ENCODE peak calls at places on chromosome 7, in nine cellular contexts. U is EL; A is GM10248; K is NCI-H1436; Q is stimulated activated CD4-positive, alpha-beta T cell treated with anti-CD3 and anti-CD28 coated beads, Interleukin-2, amount 100 ng/mL, for 48 hours; Y is omental fat pad; P is ascending aorta; C is GM12892; H is T-helper 9 cell. I is an unnamed sample.

GRCh38 chr7:11373546-11374142 is 400.0 kb downstream of the PHF14 start:
- DNase-seq in U (no peak), A (no peak), K (peak; percentile 36), Q (no peak), Y (no peak), P (no peak), C (no peak), H (no peak), I (no peak)

GRCh38 chr7:1941464-1942025 is 271.5 kb downstream of the ELFN1 start:
- DNase-seq in U (no peak), A (no peak), K (no peak), Q (no peak), Y (no peak), P (no peak), C (no peak), H (no peak), I (no peak)

GRCh38 chr7:19749658-19750057 is 23.8 kb downstream of the TMEM196 start:
- DNase-seq in U (peak; percentile 7), A (no peak), K (no peak), Q (no peak), Y (no peak), P (no peak), C (no peak), H (no peak), I (no peak)

GRCh38 chr7:148078126-148078525 is 512.4 kb upstream of the C7orf33 start:
- DNase-seq in U (no peak), A (no peak), K (no peak), Q (no peak), Y (no peak), P (no peak), C (no peak), H (no peak), I (no peak)

GRCh38 chr7:90690159-90690858 is 94.2 kb downstream of the CDK14 start:
- DNase-seq in U (no peak), A (no peak), K (no peak), Q (no peak), Y (no peak), P (no peak), C (no peak), H (no peak), I (no peak)

GRCh38 chr7:56097700-56098099 is 4.9 kb upstream of the PHKG1 start:
- DNase-seq in U (peak; percentile 80), A (no peak), K (no peak), Q (no peak), Y (no peak), P (no peak), C (no peak), H (no peak), I (no peak)

GRCh38 chr7:91046322-91047088 is 217.7 kb upstream of the FZD1 start:
- DNase-seq in U (peak; percentile 3), A (no peak), K (no peak), Q (no peak), Y (no peak), P (no peak), C (no peak), H (no peak), I (no peak)

GRCh38 chr7:123271231-123271630 is 71.5 kb upstream of the SLC13A1 start:
- DNase-seq in U (no peak), A (no peak), K (no peak), Q (no peak), Y (no peak), P (no peak), C (no peak), H (no peak), I (no peak)

GRCh38 chr7:107472116-107472515 is 2.3 kb downstream of the GPR22 start:
- DNase-seq in U (no peak), A (no peak), K (no peak), Q (no peak), Y (no peak), P (no peak), C (no peak), H (no peak), I (no peak)

GRCh38 chr7:155964543-155964942 is 152.3 kb upstream of the SHH start:
- DNase-seq in U (no peak), A (no peak), K (no peak), Q (no peak), Y (no peak), P (no peak), C (no peak), H (no peak), I (no peak)

GRCh38 chr7:30070052-30070451 is 41.8 kb downstream of the PLEKHA8 start:
- DNase-seq in U (no peak), A (no peak), K (no peak), Q (no peak), Y (no peak), P (no peak), C (no peak), H (no peak), I (no peak)

GRCh38 chr7:138755831-138756590 is 41.8 kb upstream of the TMEM213 start:
- DNase-seq in U (no peak), A (no peak), K (no peak), Q (no peak), Y (no peak), P (no peak), C (no peak), H (no peak), I (no peak)

GRCh38 chr7:28701731-28702130 is 256.4 kb downstream of the TRIL start:
- DNase-seq in U (no peak), A (no peak), K (no peak), Q (no peak), Y (no peak), P (no peak), C (no peak), H (no peak), I (no peak)

GRCh38 chr7:139613971-139614411 is 90.5 kb downstream of the CLEC2L start:
- DNase-seq in U (no peak), A (no peak), K (no peak), Q (no peak), Y (no peak), P (no peak), C (no peak), H (no peak), I (no peak)

GRCh38 chr7:27339478-27339877 is 96.9 kb downstream of the EVX1 start:
- DNase-seq in U (peak; percentile 52), A (no peak), K (no peak), Q (no peak), Y (no peak), P (no peak), C (no peak), H (no peak), I (no peak)

GRCh38 chr7:154927624-154928125 is 75.2 kb downstream of the PAXIP1 start:
- DNase-seq in U (peak; percentile 77), A (peak; percentile 49), K (peak; percentile 80), Q (peak; percentile 60), Y (peak; percentile 90), P (no peak), C (no peak), H (peak; percentile 68), I (peak; percentile 60)

GRCh38 chr7:94239661-94240234 is 154.9 kb upstream of the COL1A2 start:
- DNase-seq in U (no peak), A (no peak), K (no peak), Q (no peak), Y (no peak), P (no peak), C (no peak), H (no peak), I (no peak)

GRCh38 chr7:44537442-44537841 is 3.7 kb downstream of the NPC1L1 start:
- DNase-seq in U (no peak), A (peak; percentile 4), K (no peak), Q (no peak), Y (no peak), P (no peak), C (no peak), H (no peak), I (no peak)

GRCh38 chr7:659306-659847 is 67.1 kb upstream of the DNAAF5 start:
- DNase-seq in U (no peak), A (no peak), K (no peak), Q (no peak), Y (no peak), P (no peak), C (no peak), H (no peak), I (no peak)

GRCh38 chr7:150383710-150384397 is 4.7 kb downstream of the ZNF775 start:
- DNase-seq in U (no peak), A (no peak), K (peak; percentile 41), Q (no peak), Y (no peak), P (no peak), C (no peak), H (no peak), I (no peak)

GRCh38 chr7:137816696-137817320 is 30.0 kb downstream of the DGKI start:
- DNase-seq in U (peak; percentile 28), A (no peak), K (no peak), Q (no peak), Y (no peak), P (no peak), C (no peak), H (no peak), I (no peak)

GRCh38 chr7:64494912-64495461 is 67.9 kb downstream of the ZNF680 start:
- DNase-seq in U (no peak), A (no peak), K (no peak), Q (no peak), Y (no peak), P (no peak), C (no peak), H (no peak), I (no peak)

GRCh38 chr7:101453617-101454016 is 90.9 kb downstream of the COL26A1 start:
- DNase-seq in U (peak; percentile 44), A (no peak), K (no peak), Q (no peak), Y (no peak), P (no peak), C (no peak), H (no peak), I (no peak)

GRCh38 chr7:156039971-156040677 is 227.9 kb upstream of the SHH start:
- DNase-seq in U (no peak), A (no peak), K (no peak), Q (no peak), Y (no peak), P (no peak), C (no peak), H (no peak), I (no peak)

GRCh38 chr7:131536361-131536849 is 20.0 kb downstream of the PODXL start:
- DNase-seq in U (no peak), A (no peak), K (no peak), Q (no peak), Y (no peak), P (no peak), C (no peak), H (no peak), I (no peak)

GRCh38 chr7:26117970-26118369 is 34.0 kb upstream of the NFE2L3 start:
- DNase-seq in U (no peak), A (no peak), K (no peak), Q (no peak), Y (no peak), P (no peak), C (no peak), H (no peak), I (no peak)